ENCODE peak calls at places on chromosomes 11 and 22, in eight cellular contexts. One of them, this sample, is unnamed.

GRCh38 chr11:121352301-121352891 is 59.8 kb downstream of the SC5D start:
- DNase-seq in spleen: no peak
- DNase-seq in heart left ventricle: no peak
- DNase-seq in CD4-positive, CD25-positive, alpha-beta regulatory T cell: no peak
- DNase-seq in Peyer's patch: no peak
- DNase-seq in uterus: peak; percentile 36
- DNase-seq in hepatocyte: no peak
- DNase-seq in NT2/D1: no peak
- DNase-seq in this sample: no peak

GRCh38 chr11:61026121-61027031 is 54.9 kb downstream of the CD6 start:
- DNase-seq in spleen: no peak
- DNase-seq in heart left ventricle: no peak
- DNase-seq in CD4-positive, CD25-positive, alpha-beta regulatory T cell: peak; percentile 82
- DNase-seq in Peyer's patch: no peak
- DNase-seq in uterus: no peak
- DNase-seq in hepatocyte: no peak
- DNase-seq in NT2/D1: no peak
- DNase-seq in this sample: no peak

GRCh38 chr11:63508009-63508408 is 2.1 kb downstream of the LGALS12 start:
- DNase-seq in spleen: no peak
- DNase-seq in heart left ventricle: peak; percentile 41
- DNase-seq in CD4-positive, CD25-positive, alpha-beta regulatory T cell: peak; percentile 18
- DNase-seq in Peyer's patch: no peak
- DNase-seq in uterus: no peak
- DNase-seq in hepatocyte: peak; percentile 59
- DNase-seq in NT2/D1: no peak
- DNase-seq in this sample: peak; percentile 59

GRCh38 chr11:96054870-96055705 is 131.2 kb upstream of the MTMR2 start:
- DNase-seq in spleen: no peak
- DNase-seq in heart left ventricle: no peak
- DNase-seq in CD4-positive, CD25-positive, alpha-beta regulatory T cell: peak; percentile 53
- DNase-seq in Peyer's patch: no peak
- DNase-seq in uterus: no peak
- DNase-seq in hepatocyte: no peak
- DNase-seq in NT2/D1: peak; percentile 13
- DNase-seq in this sample: peak; percentile 62

GRCh38 chr22:45816771-45817170 is 145.1 kb downstream of the ATXN10 start:
- DNase-seq in spleen: no peak
- DNase-seq in heart left ventricle: no peak
- DNase-seq in CD4-positive, CD25-positive, alpha-beta regulatory T cell: no peak
- DNase-seq in Peyer's patch: no peak
- DNase-seq in uterus: no peak
- DNase-seq in hepatocyte: no peak
- DNase-seq in NT2/D1: no peak
- DNase-seq in this sample: no peak

GRCh38 chr11:76322593-76323341 is 58.2 kb downstream of the THAP12 start:
- DNase-seq in spleen: peak; percentile 7
- DNase-seq in heart left ventricle: no peak
- DNase-seq in CD4-positive, CD25-positive, alpha-beta regulatory T cell: peak; percentile 23
- DNase-seq in Peyer's patch: no peak
- DNase-seq in uterus: no peak
- DNase-seq in hepatocyte: no peak
- DNase-seq in NT2/D1: no peak
- DNase-seq in this sample: no peak

GRCh38 chr11:1565173-1565903 is 6.7 kb downstream of the DUSP8 start:
- DNase-seq in spleen: peak; percentile 74
- DNase-seq in heart left ventricle: peak; percentile 9
- DNase-seq in CD4-positive, CD25-positive, alpha-beta regulatory T cell: no peak
- DNase-seq in Peyer's patch: no peak
- DNase-seq in uterus: no peak
- DNase-seq in hepatocyte: no peak
- DNase-seq in NT2/D1: no peak
- DNase-seq in this sample: no peak

GRCh38 chr11:83112886-83113285 is 41.2 kb upstream of the RAB30 start:
- DNase-seq in spleen: no peak
- DNase-seq in heart left ventricle: no peak
- DNase-seq in CD4-positive, CD25-positive, alpha-beta regulatory T cell: no peak
- DNase-seq in Peyer's patch: no peak
- DNase-seq in uterus: no peak
- DNase-seq in hepatocyte: no peak
- DNase-seq in NT2/D1: no peak
- DNase-seq in this sample: no peak

GRCh38 chr11:48169706-48170105 is 46.9 kb upstream of the OR4B1 start:
- DNase-seq in spleen: no peak
- DNase-seq in heart left ventricle: peak; percentile 83
- DNase-seq in CD4-positive, CD25-positive, alpha-beta regulatory T cell: no peak
- DNase-seq in Peyer's patch: no peak
- DNase-seq in uterus: no peak
- DNase-seq in hepatocyte: no peak
- DNase-seq in NT2/D1: no peak
- DNase-seq in this sample: no peak

GRCh38 chr11:33383075-33383919 is 126.1 kb downstream of the HIPK3 start:
- DNase-seq in spleen: no peak
- DNase-seq in heart left ventricle: no peak
- DNase-seq in CD4-positive, CD25-positive, alpha-beta regulatory T cell: no peak
- DNase-seq in Peyer's patch: no peak
- DNase-seq in uterus: no peak
- DNase-seq in hepatocyte: no peak
- DNase-seq in NT2/D1: no peak
- DNase-seq in this sample: no peak

GRCh38 chr11:2581931-2582435 is 117.8 kb downstream of the KCNQ1OT1 start:
- DNase-seq in spleen: peak; percentile 67
- DNase-seq in heart left ventricle: peak; percentile 5
- DNase-seq in CD4-positive, CD25-positive, alpha-beta regulatory T cell: no peak
- DNase-seq in Peyer's patch: peak; percentile 37
- DNase-seq in uterus: no peak
- DNase-seq in hepatocyte: no peak
- DNase-seq in NT2/D1: no peak
- DNase-seq in this sample: no peak

GRCh38 chr11:121696947-121697346 is 244.2 kb upstream of the SORL1-AS1 start:
- DNase-seq in spleen: no peak
- DNase-seq in heart left ventricle: no peak
- DNase-seq in CD4-positive, CD25-positive, alpha-beta regulatory T cell: no peak
- DNase-seq in Peyer's patch: no peak
- DNase-seq in uterus: no peak
- DNase-seq in hepatocyte: no peak
- DNase-seq in NT2/D1: no peak
- DNase-seq in this sample: no peak

GRCh38 chr11:15697437-15698236 is 582.9 kb downstream of the INSC start:
- DNase-seq in spleen: no peak
- DNase-seq in heart left ventricle: no peak
- DNase-seq in CD4-positive, CD25-positive, alpha-beta regulatory T cell: no peak
- DNase-seq in Peyer's patch: no peak
- DNase-seq in uterus: no peak
- DNase-seq in hepatocyte: no peak
- DNase-seq in NT2/D1: no peak
- DNase-seq in this sample: no peak

GRCh38 chr11:71171576-71171975 is 80.8 kb downstream of the SHANK2 start:
- DNase-seq in spleen: no peak
- DNase-seq in heart left ventricle: no peak
- DNase-seq in CD4-positive, CD25-positive, alpha-beta regulatory T cell: no peak
- DNase-seq in Peyer's patch: no peak
- DNase-seq in uterus: no peak
- DNase-seq in hepatocyte: no peak
- DNase-seq in NT2/D1: no peak
- DNase-seq in this sample: no peak

GRCh38 chr11:15889972-15890371 is 466.4 kb downstream of the SOX6 start:
- DNase-seq in spleen: no peak
- DNase-seq in heart left ventricle: no peak
- DNase-seq in CD4-positive, CD25-positive, alpha-beta regulatory T cell: no peak
- DNase-seq in Peyer's patch: no peak
- DNase-seq in uterus: no peak
- DNase-seq in hepatocyte: no peak
- DNase-seq in NT2/D1: no peak
- DNase-seq in this sample: no peak

DNA sequence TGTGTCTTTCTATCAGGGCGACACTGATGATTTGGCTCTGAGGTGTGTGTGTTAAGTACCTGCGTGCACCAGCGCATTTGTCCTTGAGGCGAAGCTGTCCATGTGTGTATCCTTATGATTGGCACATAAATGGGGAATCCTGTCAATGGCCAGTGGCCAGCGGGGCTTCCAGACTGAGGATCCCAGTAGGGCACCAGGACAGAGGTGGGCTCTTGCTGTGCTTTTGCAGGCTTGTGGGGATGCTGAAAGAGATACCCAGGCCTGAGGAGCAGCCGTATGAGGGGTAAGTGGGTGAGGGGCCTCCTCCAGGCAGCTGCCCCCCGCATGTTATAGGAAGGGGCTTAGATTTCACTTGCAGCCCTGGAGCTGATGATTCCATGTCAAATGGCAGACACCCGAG is 156.8 kb downstream of the ST3GAL4 start:
- DNase-seq in spleen: peak; percentile 62
- DNase-seq in heart left ventricle: no peak
- DNase-seq in CD4-positive, CD25-positive, alpha-beta regulatory T cell: no peak
- DNase-seq in Peyer's patch: no peak
- DNase-seq in uterus: no peak
- DNase-seq in hepatocyte: no peak
- DNase-seq in NT2/D1: no peak
- DNase-seq in this sample: no peak
- H3K27me3 ChIP-seq in spleen: no peaks in the 10 kb centered on the region
- H3K27me3 ChIP-seq in heart left ventricle: peaks cover 3% of the 10 kb centered on the region
- H3K27me3 ChIP-seq in CD4-positive, CD25-positive, alpha-beta regulatory T cell: peaks cover 1% of the 10 kb centered on the region
- H3K27me3 ChIP-seq in Peyer's patch: no peaks in the 10 kb centered on the region
- H3K27me3 ChIP-seq in uterus: no peaks in the 10 kb centered on the region
- H3K27me3 ChIP-seq in hepatocyte: peaks cover 15% of the 10 kb centered on the region
- H3K27me3 ChIP-seq in NT2/D1: no peaks in the 10 kb centered on the region
- H3K27me3 ChIP-seq in this sample: no peaks in the 10 kb centered on the region

DNA sequence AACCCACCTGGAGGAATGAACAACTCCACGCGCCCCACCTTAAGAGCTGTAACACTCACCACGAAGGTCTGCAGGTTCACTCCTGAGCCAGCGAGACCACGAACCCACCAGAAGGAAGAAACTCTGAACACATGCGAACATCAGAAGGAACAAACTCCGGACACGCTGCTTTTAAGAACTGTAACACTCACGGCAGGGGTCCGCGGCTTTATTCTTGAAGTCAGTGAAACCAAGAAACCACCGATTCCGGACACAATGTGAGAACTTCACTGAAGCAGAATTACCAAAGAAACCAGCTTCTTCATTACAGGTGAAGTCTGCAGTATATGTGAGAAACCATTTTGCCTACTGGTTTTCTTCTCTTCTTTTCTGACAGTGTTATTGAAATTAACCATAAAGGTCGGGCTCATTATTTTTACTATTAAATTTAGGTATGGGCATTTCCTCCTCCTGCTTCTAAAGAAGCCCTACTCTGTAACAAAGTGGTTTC is 303.0 kb downstream of the KCNA4 start:
- DNase-seq in spleen: no peak
- DNase-seq in heart left ventricle: no peak
- DNase-seq in CD4-positive, CD25-positive, alpha-beta regulatory T cell: no peak
- DNase-seq in Peyer's patch: no peak
- DNase-seq in uterus: no peak
- DNase-seq in hepatocyte: no peak
- DNase-seq in NT2/D1: no peak
- DNase-seq in this sample: no peak
- H3K4me3 ChIP-seq in spleen: no peak overlapping the region
- H3K4me3 ChIP-seq in heart left ventricle: no peak overlapping the region
- H3K4me3 ChIP-seq in CD4-positive, CD25-positive, alpha-beta regulatory T cell: no peak overlapping the region
- H3K4me3 ChIP-seq in Peyer's patch: no peak overlapping the region
- H3K4me3 ChIP-seq in uterus: no peak overlapping the region
- H3K4me3 ChIP-seq in hepatocyte: no peak overlapping the region
- H3K4me3 ChIP-seq in NT2/D1: no peak overlapping the region
- H3K4me3 ChIP-seq in this sample: no peak overlapping the region

GRCh38 chr11:117042689-117043088 is 55.5 kb downstream of the SIK3 start:
- DNase-seq in spleen: no peak
- DNase-seq in heart left ventricle: no peak
- DNase-seq in CD4-positive, CD25-positive, alpha-beta regulatory T cell: no peak
- DNase-seq in Peyer's patch: no peak
- DNase-seq in uterus: no peak
- DNase-seq in hepatocyte: no peak
- DNase-seq in NT2/D1: no peak
- DNase-seq in this sample: no peak

GRCh38 chr11:117039897-117040296 is 58.3 kb downstream of the SIK3 start:
- DNase-seq in spleen: no peak
- DNase-seq in heart left ventricle: no peak
- DNase-seq in CD4-positive, CD25-positive, alpha-beta regulatory T cell: no peak
- DNase-seq in Peyer's patch: no peak
- DNase-seq in uterus: no peak
- DNase-seq in hepatocyte: no peak
- DNase-seq in NT2/D1: no peak
- DNase-seq in this sample: no peak

GRCh38 chr11:117045196-117045595 is 53.0 kb downstream of the SIK3 start:
- DNase-seq in spleen: no peak
- DNase-seq in heart left ventricle: no peak
- DNase-seq in CD4-positive, CD25-positive, alpha-beta regulatory T cell: no peak
- DNase-seq in Peyer's patch: no peak
- DNase-seq in uterus: no peak
- DNase-seq in hepatocyte: peak; percentile 57
- DNase-seq in NT2/D1: no peak
- DNase-seq in this sample: peak; percentile 83

GRCh38 chr11:117045956-117046355 is 52.3 kb downstream of the SIK3 start:
- DNase-seq in spleen: no peak
- DNase-seq in heart left ventricle: no peak
- DNase-seq in CD4-positive, CD25-positive, alpha-beta regulatory T cell: no peak
- DNase-seq in Peyer's patch: no peak
- DNase-seq in uterus: no peak
- DNase-seq in hepatocyte: no peak
- DNase-seq in NT2/D1: no peak
- DNase-seq in this sample: no peak

GRCh38 chr11:117044287-117045035 is 53.8 kb downstream of the SIK3 start:
- DNase-seq in spleen: no peak
- DNase-seq in heart left ventricle: no peak
- DNase-seq in CD4-positive, CD25-positive, alpha-beta regulatory T cell: no peak
- DNase-seq in Peyer's patch: no peak
- DNase-seq in uterus: no peak
- DNase-seq in hepatocyte: no peak
- DNase-seq in NT2/D1: no peak
- DNase-seq in this sample: no peak
- H3K4me1 ChIP-seq in spleen: peaks cover 61% of the 10 kb centered on the region
- H3K4me1 ChIP-seq in heart left ventricle: peaks cover 16% of the 10 kb centered on the region
- H3K4me1 ChIP-seq in CD4-positive, CD25-positive, alpha-beta regulatory T cell: peaks cover 4% of the 10 kb centered on the region
- H3K4me1 ChIP-seq in Peyer's patch: peaks cover 15% of the 10 kb centered on the region
- H3K4me1 ChIP-seq in uterus: peaks cover 4% of the 10 kb centered on the region
- H3K4me1 ChIP-seq in hepatocyte: peaks cover 7% of the 10 kb centered on the region
- H3K4me1 ChIP-seq in NT2/D1: no peaks in the 10 kb centered on the region
- H3K4me1 ChIP-seq in this sample: no peaks in the 10 kb centered on the region

GRCh38 chr11:131739243-131739882 is 368.9 kb downstream of the NTM start:
- DNase-seq in spleen: no peak
- DNase-seq in heart left ventricle: no peak
- DNase-seq in CD4-positive, CD25-positive, alpha-beta regulatory T cell: no peak
- DNase-seq in Peyer's patch: no peak
- DNase-seq in uterus: no peak
- DNase-seq in hepatocyte: no peak
- DNase-seq in NT2/D1: no peak
- DNase-seq in this sample: no peak

GRCh38 chr11:131734871-131735270 is 364.5 kb downstream of the NTM start:
- DNase-seq in spleen: no peak
- DNase-seq in heart left ventricle: no peak
- DNase-seq in CD4-positive, CD25-positive, alpha-beta regulatory T cell: no peak
- DNase-seq in Peyer's patch: no peak
- DNase-seq in uterus: no peak
- DNase-seq in hepatocyte: no peak
- DNase-seq in NT2/D1: no peak
- DNase-seq in this sample: no peak

DNA sequence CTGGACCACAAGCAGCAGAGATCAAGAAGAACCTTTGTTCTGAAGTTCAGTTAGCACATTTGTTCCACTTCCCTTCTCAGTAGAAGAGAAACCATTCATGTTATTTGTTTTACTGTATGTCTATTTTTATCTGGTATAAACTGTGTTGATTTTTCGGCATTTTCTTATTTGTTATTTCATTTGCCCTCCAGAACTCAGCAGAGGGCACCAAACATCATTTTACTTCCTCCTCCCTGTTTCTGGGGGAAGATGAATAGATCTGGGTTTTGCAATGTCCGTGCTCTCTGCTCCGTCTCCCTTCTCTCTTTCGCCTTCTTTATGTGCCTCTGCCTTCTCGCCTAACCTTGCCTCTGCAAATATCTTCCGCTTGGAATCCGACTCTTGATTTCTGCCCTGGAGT is 366.9 kb downstream of the NTM start:
- DNase-seq in spleen: no peak
- DNase-seq in heart left ventricle: no peak
- DNase-seq in CD4-positive, CD25-positive, alpha-beta regulatory T cell: no peak
- DNase-seq in Peyer's patch: no peak
- DNase-seq in uterus: no peak
- DNase-seq in hepatocyte: no peak
- DNase-seq in NT2/D1: no peak
- DNase-seq in this sample: no peak
- H3K27me3 ChIP-seq in spleen: no peaks in the 10 kb centered on the region
- H3K27me3 ChIP-seq in heart left ventricle: peaks cover 7% of the 10 kb centered on the region
- H3K27me3 ChIP-seq in CD4-positive, CD25-positive, alpha-beta regulatory T cell: no peaks in the 10 kb centered on the region
- H3K27me3 ChIP-seq in Peyer's patch: no peaks in the 10 kb centered on the region
- H3K27me3 ChIP-seq in uterus: no peaks in the 10 kb centered on the region
- H3K27me3 ChIP-seq in hepatocyte: peaks cover 24% of the 10 kb centered on the region
- H3K27me3 ChIP-seq in NT2/D1: no peaks in the 10 kb centered on the region
- H3K27me3 ChIP-seq in this sample: no peaks in the 10 kb centered on the region